ENCODE peak calls at places on chromosomes 13 and 19, in five cellular contexts. J, T, Q, L and H are unnamed samples.

GRCh38 chr19:3699071-3699740 is 1.1 kb downstream of the PIP5K1C start:
- DNase-seq in L (no peak), T (no peak), Q (peak), J (no peak), H (peak)

GRCh38 chr13:26457212-26457611 is 100.3 kb upstream of the WASF3 start:
- DNase-seq in T (no peak), J (no peak), Q (no peak), L (no peak), H (no peak)

GRCh38 chr13:62544928-62545327 is 1129.3 kb upstream of the PCDH20 start:
- DNase-seq in J (no peak), L (no peak), Q (no peak), T (no peak), H (no peak)

GRCh38 chr13:44237276-44237767 is 136.3 kb upstream of the SERP2 start:
- DNase-seq in Q (peak), T (peak), L (no peak), J (no peak), H (peak)

GRCh38 chr13:24986826-24987225 is 109.1 kb upstream of the PABPC3 start:
- DNase-seq in Q (no peak), T (no peak), J (no peak), L (no peak), H (no peak)

GRCh38 chr19:52307275-52307674 is 10.3 kb downstream of the ZNF480 start:
- DNase-seq in J (no peak), Q (no peak), T (peak), L (no peak), H (no peak)

GRCh38 chr13:76904507-76904906 is 18.3 kb upstream of the KCTD12 start:
- DNase-seq in L (no peak), J (no peak), T (no peak), Q (no peak), H (no peak)

GRCh38 chr19:15402411-15403150 is 16.2 kb downstream of the AKAP8L start:
- DNase-seq in L (no peak), J (no peak), Q (no peak), T (no peak), H (no peak)

GRCh38 chr13:63425131-63425530 is 2009.5 kb upstream of the PCDH20 start:
- DNase-seq in T (no peak), J (no peak), Q (no peak), L (no peak), H (no peak)

GRCh38 chr13:35630551-35631275 is 154.2 kb upstream of the MAB21L1 start:
- DNase-seq in T (no peak), J (no peak), L (peak), Q (no peak), H (no peak)

GRCh38 chr13:25429466-25429865 is 57.7 kb downstream of the ATP8A2 start:
- DNase-seq in J (no peak), Q (no peak), T (no peak), L (peak), H (no peak)

GRCh38 chr19:51372649-51373504 is at the start of gene NKG7:
- DNase-seq in T (peak), J (peak), L (no peak), Q (no peak), H (no peak)

GRCh38 chr13:23996456-23996855 is 99.2 kb upstream of the C1QTNF9B start:
- DNase-seq in T (no peak), L (no peak), Q (no peak), J (no peak), H (no peak)

GRCh38 chr19:33063356-33064116 is 1.2 kb downstream of the RHPN2 start:
- DNase-seq in T (peak), J (no peak), L (peak), Q (peak), H (peak)

GRCh38 chr13:68676513-68677115 is 1431.0 kb upstream of the ATXN8OS start:
- DNase-seq in Q (no peak), T (no peak), L (no peak), J (no peak), H (no peak)

GRCh38 chr19:58229255-58229639 is 533 bp downstream of the ZNF544 start:
- DNase-seq in J (no peak), L (peak), T (no peak), Q (no peak), H (no peak)

GRCh38 chr19:32421589-32422361 is 16.2 kb downstream of the DPY19L3 start:
- DNase-seq in T (no peak), L (no peak), Q (no peak), J (no peak), H (no peak)

GRCh38 chr13:72839831-72840426 is 58.0 kb downstream of the PIBF1 start:
- DNase-seq in T (no peak), J (peak), L (peak), Q (peak), H (peak)

GRCh38 chr13:75418997-75419396 is 63.0 kb downstream of the TBC1D4 start:
- DNase-seq in Q (no peak), T (no peak), L (no peak), J (no peak), H (no peak)

GRCh38 chr13:83211301-83211700 is 671.0 kb downstream of the SLITRK1 start:
- DNase-seq in T (no peak), J (no peak), Q (no peak), L (no peak), H (no peak)